ENCODE peak calls at places on chromosomes 16 and 17, in four cellular contexts. U, E, T and G are unnamed samples.
A peak's percentile ranks its signal among the peaks of the same experiment; 100 is the strongest.

GRCh38 chr17:50898369-50899004 is 32.3 kb upstream of the TOB1 start:
- DNase-seq in U (no peak), E (no peak), T (no peak), G (no peak)

GRCh38 chr17:6454495-6455320 is 10.5 kb downstream of the PIMREG start:
- DNase-seq in U (no peak), E (peak; percentile 45), T (no peak), G (no peak)

GRCh38 chr16:64543401-64543800 is 578.5 kb downstream of the CDH11 start:
- DNase-seq in U (no peak), E (no peak), T (no peak), G (no peak)

GRCh38 chr16:75195811-75196790 is 10.9 kb downstream of the CTRB2 start:
- DNase-seq in U (no peak), E (no peak), T (no peak), G (no peak)

GRCh38 chr16:77956231-77956630 is 66.1 kb upstream of the CLEC3A start:
- DNase-seq in U (no peak), E (no peak), T (no peak), G (no peak)

GRCh38 chr17:44212507-44213402 is 6.7 kb downstream of the UBTF start:
- DNase-seq in U (no peak), E (no peak), T (no peak), G (no peak)

GRCh38 chr17:17824780-17825614 is 11.8 kb downstream of the SREBF1 start:
- DNase-seq in U (peak; percentile 31), E (no peak), T (no peak), G (no peak)

GRCh38 chr17:28727727-28728363 is 743 bp upstream of the NEK8 start:
- DNase-seq in U (peak; percentile 51), E (no peak), T (peak; percentile 64), G (peak; percentile 89)

GRCh38 chr16:47057631-47057996 is 84.1 kb upstream of the DNAJA2 start:
- DNase-seq in U (no peak), E (no peak), T (no peak), G (no peak)

GRCh38 chr16:56936491-56936890 is 4.5 kb downstream of the HERPUD1 start:
- DNase-seq in U (no peak), E (no peak), T (no peak), G (no peak)

GRCh38 chr17:62723842-62724241 is 84.3 kb downstream of the MARCHF10 start:
- DNase-seq in U (no peak), E (no peak), T (no peak), G (no peak)

GRCh38 chr17:64115043-64115698 is 14.8 kb downstream of the ERN1 start:
- DNase-seq in U (no peak), E (no peak), T (no peak), G (no peak)

GRCh38 chr17:27526603-27527002 is 70.4 kb downstream of the KSR1 start:
- DNase-seq in U (no peak), E (no peak), T (no peak), G (no peak)

GRCh38 chr16:23105309-23105708 is 43.9 kb downstream of the USP31 start:
- DNase-seq in U (no peak), E (no peak), T (no peak), G (no peak)

GRCh38 chr17:43712397-43712796 is 46.2 kb downstream of the SOST start:
- DNase-seq in U (no peak), E (no peak), T (no peak), G (no peak)

GRCh38 chr17:33501185-33501584 is 208.1 kb upstream of the ASIC2 start:
- DNase-seq in U (no peak), E (no peak), T (no peak), G (no peak)

GRCh38 chr17:58172369-58173071 is 5.7 kb downstream of the OR4D2 start:
- DNase-seq in U (no peak), E (no peak), T (peak; percentile 28), G (no peak)

GRCh38 chr16:85168732-85169256 is 56.5 kb upstream of the CIBAR2 start:
- DNase-seq in U (peak; percentile 80), E (peak; percentile 80), T (peak; percentile 29), G (no peak)

GRCh38 chr16:53992057-53992378 is 288.1 kb downstream of the FTO start:
- DNase-seq in U (no peak), E (no peak), T (no peak), G (no peak)

GRCh38 chr17:77233635-77234334 is 93.0 kb downstream of the SEC14L1 start:
- DNase-seq in U (peak; percentile 63), E (peak; percentile 45), T (peak; percentile 89), G (peak; percentile 87)

GRCh38 chr16:21033707-21034106 is 116.9 kb downstream of the DNAH3 start:
- DNase-seq in U (no peak), E (no peak), T (no peak), G (no peak)

GRCh38 chr17:33142703-33143299 is 150.3 kb downstream of the ASIC2 start:
- DNase-seq in U (no peak), E (no peak), T (peak; percentile 30), G (peak; percentile 9)